ENCODE peak calls at places on chromosomes 7 and 10, in six cellular contexts. One of them, this sample, is unnamed.

GRCh38 chr10:103845983-103846382 is 9.4 kb downstream of the SH3PXD2A start:
- DNase-seq in GM23248: no peak
- DNase-seq in T follicular helper cell: no peak
- DNase-seq in ELR: no peak
- DNase-seq in GM06990: no peak
- DNase-seq in stomach: no peak
- DNase-seq in this sample: no peak

GRCh38 chr10:93152136-93152535 is 78.4 kb downstream of the CYP26A1 start:
- DNase-seq in stomach: no peak
- DNase-seq in GM06990: no peak
- DNase-seq in T follicular helper cell: no peak
- DNase-seq in ELR: peak; percentile 79
- DNase-seq in GM23248: peak; percentile 86
- DNase-seq in this sample: no peak

GRCh38 chr10:70812814-70813213 is 2.9 kb upstream of the SGPL1 start:
- DNase-seq in ELR: no peak
- DNase-seq in stomach: no peak
- DNase-seq in T follicular helper cell: no peak
- DNase-seq in GM06990: no peak
- DNase-seq in GM23248: no peak
- DNase-seq in this sample: no peak

GRCh38 chr7:139647812-139648616 is 124.5 kb downstream of the CLEC2L start:
- DNase-seq in GM23248: peak; percentile 14
- DNase-seq in T follicular helper cell: no peak
- DNase-seq in ELR: no peak
- DNase-seq in GM06990: peak; percentile 31
- DNase-seq in stomach: no peak
- DNase-seq in this sample: no peak

GRCh38 chr10:13960603-13961002 is 370.1 kb downstream of the FRMD4A start:
- DNase-seq in GM23248: peak; percentile 26
- DNase-seq in GM06990: no peak
- DNase-seq in T follicular helper cell: no peak
- DNase-seq in stomach: no peak
- DNase-seq in ELR: peak; percentile 33
- DNase-seq in this sample: no peak

GRCh38 chr7:36262286-36262685 is 109.2 kb downstream of the EEPD1 start:
- DNase-seq in GM23248: no peak
- DNase-seq in stomach: no peak
- DNase-seq in ELR: no peak
- DNase-seq in T follicular helper cell: no peak
- DNase-seq in GM06990: no peak
- DNase-seq in this sample: no peak

GRCh38 chr7:132991615-132992587 is 90.0 kb downstream of the CHCHD3 start:
- DNase-seq in stomach: no peak
- DNase-seq in ELR: no peak
- DNase-seq in GM06990: no peak
- DNase-seq in GM23248: no peak
- DNase-seq in T follicular helper cell: no peak
- DNase-seq in this sample: no peak

GRCh38 chr10:117413928-117414618 is 38.8 kb upstream of the PDZD8 start:
- DNase-seq in GM23248: peak; percentile 77
- DNase-seq in stomach: no peak
- DNase-seq in GM06990: no peak
- DNase-seq in ELR: peak; percentile 78
- DNase-seq in T follicular helper cell: no peak
- DNase-seq in this sample: no peak

GRCh38 chr7:151313857-151314256 is 27.8 kb upstream of the NUB1 start:
- DNase-seq in stomach: peak; percentile 54
- DNase-seq in GM06990: no peak
- DNase-seq in GM23248: peak; percentile 86
- DNase-seq in ELR: peak; percentile 32
- DNase-seq in T follicular helper cell: no peak
- DNase-seq in this sample: no peak

GRCh38 chr7:143356414-143357050 is 6.0 kb downstream of the FAM131B start:
- DNase-seq in ELR: no peak
- DNase-seq in GM06990: no peak
- DNase-seq in T follicular helper cell: no peak
- DNase-seq in GM23248: no peak
- DNase-seq in stomach: no peak
- DNase-seq in this sample: no peak

GRCh38 chr10:92961638-92962037 is 99.0 kb upstream of the CYP26C1 start:
- DNase-seq in ELR: no peak
- DNase-seq in GM23248: no peak
- DNase-seq in GM06990: no peak
- DNase-seq in stomach: no peak
- DNase-seq in T follicular helper cell: no peak
- DNase-seq in this sample: no peak

GRCh38 chr10:34522542-34522941 is 292.6 kb downstream of the PARD3 start:
- DNase-seq in ELR: peak; percentile 61
- DNase-seq in T follicular helper cell: no peak
- DNase-seq in GM23248: no peak
- DNase-seq in stomach: no peak
- DNase-seq in GM06990: no peak
- DNase-seq in this sample: no peak

GRCh38 chr7:18357691-18358090 is 137.9 kb upstream of the HDAC9 start:
- DNase-seq in stomach: no peak
- DNase-seq in GM06990: no peak
- DNase-seq in ELR: peak; percentile 54
- DNase-seq in GM23248: peak; percentile 36
- DNase-seq in T follicular helper cell: no peak
- DNase-seq in this sample: no peak

GRCh38 chr10:120505056-120505455 is 48.0 kb downstream of the PLPP4 start:
- DNase-seq in GM23248: no peak
- DNase-seq in stomach: no peak
- DNase-seq in T follicular helper cell: no peak
- DNase-seq in GM06990: no peak
- DNase-seq in ELR: no peak
- DNase-seq in this sample: no peak

GRCh38 chr7:137804819-137805218 is 42.0 kb downstream of the DGKI start:
- DNase-seq in GM23248: peak; percentile 14
- DNase-seq in GM06990: no peak
- DNase-seq in T follicular helper cell: no peak
- DNase-seq in stomach: no peak
- DNase-seq in ELR: no peak
- DNase-seq in this sample: no peak

GRCh38 chr7:140557069-140557468 is 77.8 kb upstream of the MKRN1 start:
- DNase-seq in stomach: no peak
- DNase-seq in T follicular helper cell: no peak
- DNase-seq in ELR: no peak
- DNase-seq in GM23248: no peak
- DNase-seq in GM06990: no peak
- DNase-seq in this sample: no peak

GRCh38 chr10:5501976-5502902 is 2.9 kb upstream of the CALML5 start:
- DNase-seq in stomach: no peak
- DNase-seq in T follicular helper cell: no peak
- DNase-seq in GM06990: no peak
- DNase-seq in GM23248: no peak
- DNase-seq in ELR: no peak
- DNase-seq in this sample: no peak

GRCh38 chr7:47580811-47581331 is 1.0 kb downstream of the TNS3 start:
- DNase-seq in ELR: peak; percentile 62
- DNase-seq in stomach: no peak
- DNase-seq in GM23248: peak; percentile 57
- DNase-seq in GM06990: no peak
- DNase-seq in T follicular helper cell: no peak
- DNase-seq in this sample: no peak

GRCh38 chr10:126558881-126559280 is 111.6 kb downstream of the C10orf90 start:
- DNase-seq in stomach: no peak
- DNase-seq in GM06990: no peak
- DNase-seq in GM23248: no peak
- DNase-seq in T follicular helper cell: no peak
- DNase-seq in ELR: no peak
- DNase-seq in this sample: no peak

GRCh38 chr10:16909961-16910794 is 93.0 kb upstream of the RSU1 start:
- DNase-seq in T follicular helper cell: no peak
- DNase-seq in GM23248: peak; percentile 61
- DNase-seq in stomach: no peak
- DNase-seq in GM06990: no peak
- DNase-seq in ELR: peak; percentile 78
- DNase-seq in this sample: no peak

GRCh38 chr10:132205650-132206376 is 19.1 kb downstream of the DPYSL4 start:
- DNase-seq in GM23248: no peak
- DNase-seq in ELR: no peak
- DNase-seq in stomach: no peak
- DNase-seq in GM06990: no peak
- DNase-seq in T follicular helper cell: no peak
- DNase-seq in this sample: no peak

GRCh38 chr7:81691199-81691821 is 78.5 kb downstream of the HGF start:
- DNase-seq in GM23248: peak; percentile 20
- DNase-seq in ELR: peak; percentile 48
- DNase-seq in T follicular helper cell: no peak
- DNase-seq in GM06990: no peak
- DNase-seq in stomach: no peak
- DNase-seq in this sample: no peak

GRCh38 chr7:1124816-1125602 is 35.0 kb downstream of the ZFAND2A start:
- DNase-seq in T follicular helper cell: no peak
- DNase-seq in GM23248: peak; percentile 70
- DNase-seq in stomach: peak; percentile 72
- DNase-seq in ELR: no peak
- DNase-seq in GM06990: no peak
- DNase-seq in this sample: no peak

GRCh38 chr7:105839271-105839670 is 37.1 kb downstream of the ATXN7L1 start:
- DNase-seq in stomach: no peak
- DNase-seq in ELR: no peak
- DNase-seq in GM06990: no peak
- DNase-seq in T follicular helper cell: no peak
- DNase-seq in GM23248: no peak
- DNase-seq in this sample: no peak

GRCh38 chr10:112732277-112732891 is 217.7 kb upstream of the TCF7L2 start:
- DNase-seq in GM06990: no peak
- DNase-seq in GM23248: peak; percentile 41
- DNase-seq in stomach: no peak
- DNase-seq in T follicular helper cell: no peak
- DNase-seq in ELR: peak; percentile 57
- DNase-seq in this sample: no peak

GRCh38 chr7:94395141-94396041 is 696 bp downstream of the COL1A2 start:
- DNase-seq in ELR: peak; percentile 89
- DNase-seq in GM23248: peak; percentile 89
- DNase-seq in GM06990: peak; percentile 12
- DNase-seq in stomach: peak; percentile 28
- DNase-seq in T follicular helper cell: no peak
- DNase-seq in this sample: no peak

GRCh38 chr10:23157691-23158369 is 34.3 kb upstream of the PTF1A start:
- DNase-seq in stomach: no peak
- DNase-seq in ELR: peak; percentile 61
- DNase-seq in GM23248: peak; percentile 56
- DNase-seq in T follicular helper cell: no peak
- DNase-seq in GM06990: no peak
- DNase-seq in this sample: no peak

GRCh38 chr10:132648072-132648855 is 110.7 kb downstream of the INPP5A start:
- DNase-seq in T follicular helper cell: no peak
- DNase-seq in stomach: no peak
- DNase-seq in GM06990: no peak
- DNase-seq in GM23248: no peak
- DNase-seq in ELR: no peak
- DNase-seq in this sample: no peak

GRCh38 chr7:149398195-149398820 is 62.6 kb downstream of the ZNF777 start:
- DNase-seq in stomach: no peak
- DNase-seq in GM23248: no peak
- DNase-seq in T follicular helper cell: no peak
- DNase-seq in ELR: no peak
- DNase-seq in GM06990: no peak
- DNase-seq in this sample: no peak

GRCh38 chr7:29345590-29345989 is 151.0 kb downstream of the CHN2 start:
- DNase-seq in stomach: peak; percentile 62
- DNase-seq in T follicular helper cell: no peak
- DNase-seq in GM06990: no peak
- DNase-seq in ELR: no peak
- DNase-seq in GM23248: peak; percentile 39
- DNase-seq in this sample: no peak

GRCh38 chr7:157690058-157690832 is 353.4 kb downstream of the DNAJB6 start:
- DNase-seq in ELR: no peak
- DNase-seq in T follicular helper cell: no peak
- DNase-seq in stomach: no peak
- DNase-seq in GM23248: peak; percentile 29
- DNase-seq in GM06990: no peak
- DNase-seq in this sample: no peak

GRCh38 chr10:14605231-14605925 is 169.3 kb downstream of the FAM107B start:
- DNase-seq in stomach: no peak
- DNase-seq in GM23248: peak; percentile 88
- DNase-seq in ELR: peak; percentile 92
- DNase-seq in GM06990: peak; percentile 73
- DNase-seq in T follicular helper cell: no peak
- DNase-seq in this sample: peak; percentile 93

GRCh38 chr10:29993319-29993876 is 66.0 kb downstream of the JCAD start:
- DNase-seq in ELR: no peak
- DNase-seq in stomach: no peak
- DNase-seq in T follicular helper cell: no peak
- DNase-seq in GM06990: no peak
- DNase-seq in GM23248: no peak
- DNase-seq in this sample: no peak

GRCh38 chr7:43942997-43943701 is 16.9 kb downstream of the UBE2D4 start:
- DNase-seq in stomach: peak; percentile 28
- DNase-seq in GM23248: peak; percentile 26
- DNase-seq in T follicular helper cell: no peak
- DNase-seq in GM06990: no peak
- DNase-seq in ELR: peak; percentile 23
- DNase-seq in this sample: no peak

GRCh38 chr7:33062023-33062781 is at the start of gene NT5C3A:
- DNase-seq in GM06990: no peak
- DNase-seq in GM23248: peak; percentile 68
- DNase-seq in T follicular helper cell: peak; percentile 3
- DNase-seq in ELR: peak; percentile 65
- DNase-seq in stomach: peak; percentile 38
- DNase-seq in this sample: peak; percentile 13

GRCh38 chr7:64307254-64308018 is 6.3 kb upstream of the ZNF736 start:
- DNase-seq in GM06990: peak; percentile 96
- DNase-seq in stomach: peak; percentile 92
- DNase-seq in T follicular helper cell: peak; percentile 91
- DNase-seq in ELR: peak; percentile 74
- DNase-seq in GM23248: peak; percentile 92
- DNase-seq in this sample: peak; percentile 88

GRCh38 chr10:102627446-102628293 is 16.6 kb upstream of the TRIM8 start:
- DNase-seq in GM23248: peak; percentile 79
- DNase-seq in GM06990: no peak
- DNase-seq in ELR: peak; percentile 85
- DNase-seq in stomach: no peak
- DNase-seq in T follicular helper cell: no peak
- DNase-seq in this sample: no peak

GRCh38 chr10:58952747-58953466 is 223.5 kb upstream of the PHYHIPL start:
- DNase-seq in ELR: peak; percentile 63
- DNase-seq in stomach: peak; percentile 46
- DNase-seq in T follicular helper cell: no peak
- DNase-seq in GM06990: peak; percentile 9
- DNase-seq in GM23248: peak; percentile 61
- DNase-seq in this sample: no peak

GRCh38 chr10:101841826-101842225 is 1.8 kb downstream of the KCNIP2 start:
- DNase-seq in T follicular helper cell: no peak
- DNase-seq in ELR: no peak
- DNase-seq in stomach: no peak
- DNase-seq in GM06990: no peak
- DNase-seq in GM23248: no peak
- DNase-seq in this sample: no peak

GRCh38 chr10:7795605-7796004 is 7.6 kb downstream of the ATP5F1C start:
- DNase-seq in ELR: no peak
- DNase-seq in T follicular helper cell: no peak
- DNase-seq in stomach: no peak
- DNase-seq in GM23248: no peak
- DNase-seq in GM06990: no peak
- DNase-seq in this sample: no peak

This sample was measured in T-helper 1 cell.